ENCODE peak calls at places on chromosomes 5 and 9, in eight cellular contexts. E, D, L, F, C, B, Z and A are unnamed samples.

GRCh38 chr9:119792242-119792641 is 423.0 kb upstream of the BRINP1 start:
- DNase-seq in E (no peak), D (no peak), L (no peak), F (no peak), C (no peak), B (no peak), Z (no peak), A (no peak)

GRCh38 chr5:109566361-109566760 is 123.4 kb upstream of the MAN2A1 start:
- DNase-seq in E (peak), D (no peak), L (no peak), F (no peak), C (no peak), B (no peak), Z (no peak), A (no peak)

GRCh38 chr9:20409321-20410092 is 212.8 kb downstream of the MLLT3 start:
- DNase-seq in E (no peak), D (no peak), L (no peak), F (no peak), C (no peak), B (no peak), Z (no peak), A (no peak)

GRCh38 chr5:56471707-56472106 is 238.6 kb upstream of the ANKRD55 start:
- DNase-seq in E (no peak), D (no peak), L (no peak), F (no peak), C (no peak), B (no peak), Z (no peak), A (no peak)

GRCh38 chr5:149838881-149839739 is 105.5 kb downstream of the PDE6A start:
- DNase-seq in E (peak), D (peak), L (no peak), F (peak), C (no peak), B (peak), Z (peak), A (no peak)

GRCh38 chr9:113602126-113603119 is 138.9 kb downstream of the RGS3 start:
- DNase-seq in E (no peak), D (peak), L (peak), F (peak), C (no peak), B (peak), Z (peak), A (no peak)

GRCh38 chr5:176549871-176550270 is 729 bp downstream of the CDHR2 start:
- DNase-seq in E (no peak), D (peak), L (no peak), F (no peak), C (no peak), B (no peak), Z (no peak), A (peak)

GRCh38 chr9:132546148-132547051 is 36.0 kb upstream of the BARHL1 start:
- DNase-seq in E (no peak), D (no peak), L (peak), F (peak), C (no peak), B (no peak), Z (peak), A (no peak)

GRCh38 chr9:2017209-2017458 is 2.0 kb downstream of the SMARCA2 start:
- DNase-seq in E (no peak), D (no peak), L (peak), F (no peak), C (peak), B (no peak), Z (peak), A (no peak)

GRCh38 chr9:105681724-105682123 is 12.6 kb upstream of the TMEM38B start:
- DNase-seq in E (no peak), D (no peak), L (no peak), F (peak), C (no peak), B (peak), Z (peak), A (no peak)

GRCh38 chr5:80143491-80143890 is 108.3 kb downstream of the THBS4 start:
- DNase-seq in E (no peak), D (no peak), L (no peak), F (no peak), C (no peak), B (no peak), Z (no peak), A (no peak)

GRCh38 chr5:540215-541147 is 16.2 kb upstream of the SLC9A3 start:
- DNase-seq in E (no peak), D (peak), L (peak), F (no peak), C (no peak), B (no peak), Z (no peak), A (no peak)

GRCh38 chr5:122156724-122157325 is 27.5 kb downstream of the ZNF474 start:
- DNase-seq in E (no peak), D (no peak), L (no peak), F (peak), C (no peak), B (peak), Z (peak), A (no peak)

GRCh38 chr5:122262107-122262506 is 49.9 kb upstream of the SNCAIP start:
- DNase-seq in E (no peak), D (no peak), L (no peak), F (peak), C (no peak), B (peak), Z (peak), A (no peak)

GRCh38 chr5:16935271-16936149 is 578 bp downstream of the MYO10 start:
- DNase-seq in E (no peak), D (peak), L (peak), F (no peak), C (peak), B (no peak), Z (peak), A (peak)

DNA sequence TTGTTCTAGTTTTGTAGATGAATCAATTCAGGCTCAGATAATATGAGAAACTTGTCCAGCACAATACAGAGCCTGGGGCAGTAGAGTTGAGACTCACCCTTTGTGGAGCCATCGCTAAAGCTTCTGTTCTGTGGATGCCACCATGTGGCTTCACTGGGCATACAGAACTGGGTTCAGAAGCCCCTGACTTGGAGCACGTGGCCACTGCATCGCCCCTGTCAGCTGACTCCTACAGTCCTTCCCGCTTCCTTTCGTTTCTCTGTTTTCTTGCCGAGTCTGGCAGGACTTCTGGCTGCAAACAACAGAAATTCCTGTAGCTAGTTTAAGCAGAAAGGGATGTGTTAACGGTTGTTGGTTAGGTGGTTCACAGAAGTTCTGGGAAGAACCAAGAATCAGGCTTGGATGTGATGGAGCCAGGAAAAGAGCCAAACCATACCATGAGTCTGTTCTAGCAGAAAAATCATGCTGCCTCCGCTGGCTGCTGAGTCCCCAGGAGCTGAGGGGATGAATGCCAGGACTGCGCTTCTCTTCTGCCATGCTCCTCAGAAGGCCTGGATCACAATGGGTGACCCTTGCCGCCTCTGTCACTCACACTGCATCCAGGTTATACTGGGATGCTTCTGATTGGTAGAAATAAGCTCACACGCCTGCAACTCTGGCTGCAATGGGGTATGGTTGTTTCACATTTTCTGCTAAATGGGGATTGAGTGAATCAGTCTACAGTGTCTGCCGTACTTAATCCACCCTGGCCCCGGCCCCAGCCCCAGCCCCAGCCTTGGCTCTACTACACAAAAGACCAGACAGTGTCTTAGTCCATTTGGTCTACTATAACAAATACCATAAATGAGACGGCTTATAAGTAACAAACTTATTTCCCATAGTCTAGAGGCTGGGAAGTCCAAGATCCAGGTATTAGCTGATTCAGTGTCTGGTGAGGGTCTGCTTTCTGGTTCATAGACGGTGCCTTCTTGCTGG is 262.5 kb downstream of the GOLPH3 start:
- DNase-seq in E (no peak), D (no peak), L (no peak), F (no peak), C (no peak), B (no peak), Z (peak), A (no peak)
- H3K4me3 ChIP-seq in E (no peak), D (no peak), L (no peak), F (no peak), C (no peak), B (no peak), Z (no peak), A (no peak)

GRCh38 chr9:33161011-33161588 is 6.0 kb downstream of the B4GALT1 start:
- DNase-seq in E (peak), D (peak), L (peak), F (peak), C (peak), B (peak), Z (peak), A (peak)
- H3K4me3 ChIP-seq in E (no peak), D (peak), L (no peak), F (no peak), C (no peak), B (peak), Z (no peak), A (no peak)

GRCh38 chr5:98541641-98542040 is 231.8 kb upstream of the RGMB start:
- DNase-seq in E (no peak), D (no peak), L (no peak), F (no peak), C (no peak), B (no peak), Z (no peak), A (no peak)
- H3K4me3 ChIP-seq in E (no peak), D (no peak), L (no peak), F (no peak), C (no peak), B (no peak), Z (no peak), A (no peak)

DNA sequence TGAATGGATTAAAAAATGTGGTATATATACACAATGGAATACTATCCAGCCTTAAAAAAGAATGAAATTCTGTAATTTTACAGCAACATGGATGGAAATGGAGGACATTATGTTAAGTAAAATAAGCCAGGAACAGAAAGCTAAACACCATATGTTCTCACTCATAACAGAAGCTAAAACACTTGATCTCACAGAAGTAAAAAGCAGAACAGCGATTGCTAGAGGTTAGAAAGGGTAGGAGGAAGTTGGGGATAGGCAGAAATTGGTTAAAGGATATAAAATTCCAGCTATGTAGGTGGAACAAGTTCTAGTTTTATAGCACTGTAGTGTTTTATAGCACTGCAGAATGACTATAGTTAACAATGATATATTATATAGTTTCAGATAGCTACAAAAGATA is 15.8 kb downstream of the MARCHF3 start:
- DNase-seq in E (no peak), D (no peak), L (no peak), F (no peak), C (no peak), B (no peak), Z (no peak), A (no peak)
- H3K4me3 ChIP-seq in E (no peak), D (no peak), L (no peak), F (no peak), C (no peak), B (no peak), Z (no peak), A (no peak)

DNA sequence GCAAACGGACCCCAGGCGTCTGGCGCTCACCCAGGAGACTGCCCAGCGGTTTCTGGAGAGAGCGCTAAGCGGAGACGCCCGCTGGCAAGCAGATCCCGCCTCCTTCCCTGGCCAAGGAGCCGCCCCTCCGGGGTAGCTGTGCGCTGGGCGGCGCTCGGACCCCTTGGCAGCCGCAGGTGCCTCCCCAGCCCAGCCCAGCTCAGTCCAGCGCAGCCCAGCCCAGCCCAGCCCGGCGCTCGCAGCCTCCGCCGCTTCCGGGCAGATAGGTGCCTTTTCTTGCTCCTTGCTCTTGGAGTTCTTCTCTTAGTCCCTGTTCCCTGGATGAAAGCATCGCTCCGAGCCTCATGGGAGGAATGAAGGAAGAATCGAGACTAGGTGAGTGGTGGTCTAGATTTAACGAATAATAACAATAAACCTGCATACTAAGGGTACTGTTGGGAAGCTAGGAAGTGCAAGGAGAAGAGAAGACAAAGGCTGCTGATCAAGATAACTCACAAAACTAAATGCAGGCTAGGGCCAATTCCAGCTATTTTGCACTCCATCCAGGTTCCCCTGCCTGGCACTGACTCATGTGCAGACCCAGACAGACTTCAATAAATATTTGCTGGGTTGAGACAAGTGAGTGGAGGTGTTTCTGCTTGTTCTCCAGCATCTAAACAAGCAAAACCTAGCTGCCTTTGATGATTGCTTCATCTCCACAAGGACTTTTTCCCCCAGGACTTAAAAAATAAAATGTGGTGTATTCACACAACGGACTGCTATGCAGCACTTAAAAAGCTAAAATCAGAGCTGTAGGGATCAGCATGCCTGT is at the start of gene STK32A:
- DNase-seq in E (peak), D (peak), L (peak), F (no peak), C (peak), B (peak), Z (peak), A (peak)
- H3K4me3 ChIP-seq in E (peak), D (peak), L (peak), F (peak), C (peak), B (peak), Z (peak), A (no peak)

GRCh38 chr9:34654317-34655083 is 2.5 kb downstream of the IL11RA start:
- DNase-seq in E (no peak), D (peak), L (peak), F (no peak), C (peak), B (peak), Z (peak), A (no peak)

GRCh38 chr9:34652608-34653007 is 623 bp downstream of the IL11RA start:
- DNase-seq in E (no peak), D (no peak), L (no peak), F (no peak), C (no peak), B (peak), Z (no peak), A (no peak)

GRCh38 chr9:34651876-34652602 is at the start of gene IL11RA:
- DNase-seq in E (no peak), D (peak), L (peak), F (peak), C (peak), B (peak), Z (peak), A (peak)

GRCh38 chr9:34653131-34653530 is 1.1 kb downstream of the IL11RA start:
- DNase-seq in E (no peak), D (no peak), L (no peak), F (peak), C (no peak), B (peak), Z (no peak), A (no peak)

GRCh38 chr9:34653610-34654072 is 1.7 kb downstream of the IL11RA start:
- DNase-seq in E (no peak), D (no peak), L (no peak), F (no peak), C (peak), B (peak), Z (no peak), A (no peak)
- H3K4me3 ChIP-seq in E (no peak), D (no peak), L (no peak), F (no peak), C (no peak), B (peak), Z (no peak), A (no peak)